ENCODE peak calls at places on chromosomes 12 and 14, in four cellular contexts. One of them, this sample, is unnamed.

GRCh38 chr14:100899841-100900771 is 3.4 kb downstream of the RTL1 start:
- DNase-seq in body of pancreas: peak
- DNase-seq in psoas muscle: no peak
- DNase-seq in heart left ventricle: no peak
- DNase-seq in this sample: peak

GRCh38 chr12:9372202-9372601 is 164.0 kb upstream of the PZP start:
- DNase-seq in body of pancreas: no peak
- DNase-seq in psoas muscle: no peak
- DNase-seq in heart left ventricle: no peak
- DNase-seq in this sample: no peak

GRCh38 chr14:23555533-23555881 is 564 bp upstream of the THTPA start:
- DNase-seq in body of pancreas: no peak
- DNase-seq in psoas muscle: no peak
- DNase-seq in heart left ventricle: no peak
- DNase-seq in this sample: no peak

GRCh38 chr12:82874935-82875334 is 188.2 kb downstream of the TMTC2 start:
- DNase-seq in body of pancreas: no peak
- DNase-seq in psoas muscle: no peak
- DNase-seq in heart left ventricle: no peak
- DNase-seq in this sample: no peak

GRCh38 chr14:68814376-68815287 is 21.8 kb upstream of the ZFP36L1 start:
- DNase-seq in body of pancreas: peak
- DNase-seq in psoas muscle: peak
- DNase-seq in heart left ventricle: peak
- DNase-seq in this sample: peak

GRCh38 chr12:93127582-93128331 is 198.7 kb upstream of the EEA1 start:
- DNase-seq in body of pancreas: peak
- DNase-seq in psoas muscle: peak
- DNase-seq in heart left ventricle: peak
- DNase-seq in this sample: peak

GRCh38 chr12:46963977-46964376 is 115.4 kb upstream of the PCED1B start:
- DNase-seq in body of pancreas: peak
- DNase-seq in psoas muscle: no peak
- DNase-seq in heart left ventricle: no peak
- DNase-seq in this sample: no peak

GRCh38 chr12:58819945-58820344 is 100.4 kb downstream of the LRIG3 start:
- DNase-seq in body of pancreas: no peak
- DNase-seq in psoas muscle: no peak
- DNase-seq in heart left ventricle: no peak
- DNase-seq in this sample: no peak

DNA sequence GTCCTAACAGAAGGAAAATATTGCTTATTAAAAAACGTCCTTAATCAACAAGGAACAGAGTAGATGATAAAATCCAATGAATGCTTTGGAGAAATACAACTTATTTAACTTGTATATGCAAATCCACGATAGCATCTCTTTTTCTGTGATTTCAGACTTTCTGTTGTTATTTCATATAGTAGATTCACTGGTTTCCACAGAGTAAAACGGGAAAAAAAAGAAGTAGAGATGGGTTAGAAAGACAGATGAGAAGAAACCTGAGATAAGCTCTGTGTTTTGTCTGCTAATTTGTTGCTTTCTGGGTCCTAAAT is 447.7 kb downstream of the RERGL start:
- DNase-seq in body of pancreas: no peak
- DNase-seq in psoas muscle: no peak
- DNase-seq in heart left ventricle: no peak
- DNase-seq in this sample: no peak
- TF ChIP-seq CTCF in body of pancreas: no peak
- TF ChIP-seq CTCF in psoas muscle: no peak
- TF ChIP-seq CTCF in heart left ventricle: no peak
- TF ChIP-seq CTCF in this sample: peak

GRCh38 chr14:104666981-104667380 is 22.4 kb upstream of the INF2 start:
- DNase-seq in body of pancreas: no peak
- DNase-seq in psoas muscle: no peak
- DNase-seq in heart left ventricle: no peak
- DNase-seq in this sample: no peak

GRCh38 chr14:104665092-104665662 is 24.2 kb upstream of the INF2 start:
- DNase-seq in body of pancreas: no peak
- DNase-seq in psoas muscle: no peak
- DNase-seq in heart left ventricle: no peak
- DNase-seq in this sample: no peak

GRCh38 chr14:104664107-104664506 is 25.3 kb upstream of the INF2 start:
- DNase-seq in body of pancreas: no peak
- DNase-seq in psoas muscle: no peak
- DNase-seq in heart left ventricle: no peak
- DNase-seq in this sample: no peak

GRCh38 chr14:104664588-104664987 is 24.8 kb upstream of the INF2 start:
- DNase-seq in body of pancreas: no peak
- DNase-seq in psoas muscle: no peak
- DNase-seq in heart left ventricle: no peak
- DNase-seq in this sample: no peak

DNA sequence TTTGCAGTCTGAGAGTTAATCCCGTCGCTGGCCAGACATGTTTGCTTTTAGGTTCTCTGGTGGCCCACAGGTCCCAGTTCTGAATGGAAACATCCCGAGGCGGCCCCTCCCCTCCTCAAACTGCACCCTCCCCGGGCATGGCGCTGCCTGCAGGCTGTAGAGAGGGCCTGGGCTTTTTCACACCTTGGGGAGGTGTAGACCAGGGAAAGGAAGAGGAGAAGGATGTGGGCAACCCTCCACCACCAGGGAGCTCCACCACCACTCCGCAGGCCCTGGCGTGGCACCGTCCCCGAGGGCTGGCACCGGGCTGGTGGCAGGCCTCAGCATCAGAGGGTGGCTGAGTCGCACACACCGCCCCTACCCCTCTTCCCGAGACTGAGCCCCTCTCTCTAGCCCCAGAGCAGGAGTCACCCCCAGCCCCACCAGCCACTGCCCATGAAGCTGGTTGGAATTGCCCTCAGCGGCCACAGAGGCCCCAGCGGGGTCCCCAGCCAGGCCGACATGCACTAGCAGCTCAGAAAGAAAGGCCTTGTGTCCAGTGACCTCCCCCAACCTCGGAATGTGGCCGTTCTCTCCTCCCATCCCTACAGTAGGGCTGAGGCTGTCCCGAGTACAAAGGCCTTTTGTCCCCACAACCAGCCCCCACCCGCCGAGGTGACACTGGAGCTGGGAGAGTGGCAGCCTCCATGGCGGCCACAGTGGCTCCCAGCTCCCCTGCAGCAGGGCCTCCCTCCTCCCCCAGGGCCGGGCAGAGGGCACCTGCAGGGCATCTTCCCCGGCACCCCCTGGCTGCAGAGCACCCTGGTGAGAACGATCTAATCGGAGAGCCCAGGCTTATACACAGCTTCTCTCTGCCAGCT is 23.5 kb upstream of the INF2 start:
- DNase-seq in body of pancreas: peak
- DNase-seq in psoas muscle: no peak
- DNase-seq in heart left ventricle: no peak
- DNase-seq in this sample: no peak
- TF ChIP-seq CTCF in body of pancreas: peak
- TF ChIP-seq CTCF in psoas muscle: peak
- TF ChIP-seq CTCF in heart left ventricle: peak
- TF ChIP-seq CTCF in this sample: peak

GRCh38 chr12:105561981-105562726 is 231.7 kb downstream of the C12orf75 start:
- DNase-seq in body of pancreas: no peak
- DNase-seq in psoas muscle: peak
- DNase-seq in heart left ventricle: peak
- DNase-seq in this sample: peak
- TF ChIP-seq CTCF in body of pancreas: no peak
- TF ChIP-seq CTCF in psoas muscle: no peak
- TF ChIP-seq CTCF in heart left ventricle: no peak
- TF ChIP-seq CTCF in this sample: no peak

DNA sequence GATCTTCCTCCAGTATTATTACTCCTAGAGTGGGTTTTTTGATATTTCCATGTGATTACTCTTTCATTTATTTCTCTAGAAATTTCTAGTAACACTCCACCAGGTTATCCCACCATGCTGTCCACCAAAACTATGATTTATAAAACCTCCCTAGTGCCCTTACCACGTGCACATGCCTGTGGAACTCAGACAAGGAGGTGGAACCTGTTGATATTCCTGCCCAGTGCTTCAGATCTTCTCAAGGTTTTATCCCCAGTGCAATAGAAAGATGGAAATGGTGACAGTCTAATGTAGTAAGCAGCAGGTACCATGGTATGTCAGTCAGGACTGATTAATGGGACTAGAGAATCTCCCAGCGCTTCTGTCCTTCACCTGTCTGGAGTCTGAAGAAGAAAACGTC is 3.5 kb upstream of the ARF3 start:
- DNase-seq in body of pancreas: no peak
- DNase-seq in psoas muscle: no peak
- DNase-seq in heart left ventricle: no peak
- DNase-seq in this sample: no peak
- TF ChIP-seq CTCF in body of pancreas: no peak
- TF ChIP-seq CTCF in psoas muscle: no peak
- TF ChIP-seq CTCF in heart left ventricle: no peak
- TF ChIP-seq CTCF in this sample: no peak